ENCODE peak calls at places on chromosomes 13 and 19, in nine cellular contexts. C, G, X, Z, I, V, A, E and K are unnamed samples.

GRCh38 chr19:2270157-2270571 is 11.8 kb downstream of the PEAK3 start:
- DNase-seq in C (peak), G (peak), X (no peak), Z (no peak), I (no peak), V (no peak), A (no peak), E (no peak), K (no peak)

GRCh38 chr19:7970716-7971448 is 27.4 kb upstream of the TIMM44 start:
- DNase-seq in C (peak), G (no peak), X (peak), Z (peak), I (no peak), V (peak), A (no peak), E (peak), K (peak)

GRCh38 chr19:36423925-36424324 is 5.5 kb upstream of the ZFP82 start:
- DNase-seq in C (no peak), G (no peak), X (no peak), Z (no peak), I (no peak), V (no peak), A (no peak), E (no peak), K (no peak)

GRCh38 chr19:4069331-4069959 is 2.7 kb upstream of the ZBTB7A start:
- DNase-seq in C (no peak), G (peak), X (no peak), Z (no peak), I (peak), V (peak), A (peak), E (peak), K (no peak)

GRCh38 chr13:50448535-50448981 is 394.9 kb downstream of the DLEU7 start:
- DNase-seq in C (no peak), G (no peak), X (no peak), Z (no peak), I (no peak), V (no peak), A (no peak), E (no peak), K (no peak)

GRCh38 chr13:101942038-101942437 is 459.8 kb downstream of the FGF14 start:
- DNase-seq in C (no peak), G (no peak), X (peak), Z (peak), I (peak), V (no peak), A (no peak), E (peak), K (peak)

GRCh38 chr13:50613356-50613831 is 230.1 kb downstream of the DLEU7 start:
- DNase-seq in C (no peak), G (no peak), X (no peak), Z (no peak), I (no peak), V (no peak), A (no peak), E (no peak), K (peak)

GRCh38 chr13:111484129-111484925 is 163.9 kb downstream of the TEX29 start:
- DNase-seq in C (no peak), G (no peak), X (no peak), Z (no peak), I (no peak), V (no peak), A (no peak), E (no peak), K (no peak)

GRCh38 chr13:43983373-43983772 is 103.7 kb downstream of the LACC1 start:
- DNase-seq in C (no peak), G (no peak), X (no peak), Z (no peak), I (no peak), V (no peak), A (no peak), E (no peak), K (no peak)

GRCh38 chr19:52221831-52222375 is 32.1 kb downstream of the PPP2R1A start:
- DNase-seq in C (no peak), G (no peak), X (peak), Z (peak), I (no peak), V (no peak), A (no peak), E (no peak), K (no peak)